ENCODE peak calls at places on chromosomes 2 and 18, in four cellular contexts. One of them, this sample, is unnamed.

GRCh38 chr2:9251154-9252001 is 44.8 kb downstream of the ASAP2 start:
- DNase-seq in NCI-H1105 treated with DMSO at 0.1 percent for 48 hours: no peak
- DNase-seq in iris pigment epithelial cell: peak
- DNase-seq in neural progenitor cell: no peak
- DNase-seq in this sample: peak

GRCh38 chr18:39462436-39462835 is 1896.8 kb upstream of the CELF4 start:
- DNase-seq in NCI-H1105 treated with DMSO at 0.1 percent for 48 hours: no peak
- DNase-seq in iris pigment epithelial cell: peak
- DNase-seq in neural progenitor cell: no peak
- DNase-seq in this sample: peak

GRCh38 chr2:82675186-82675585 is 1783.9 kb downstream of the SUCLG1 start:
- DNase-seq in NCI-H1105 treated with DMSO at 0.1 percent for 48 hours: no peak
- DNase-seq in iris pigment epithelial cell: peak
- DNase-seq in neural progenitor cell: no peak
- DNase-seq in this sample: no peak

GRCh38 chr2:171762879-171763573 is 75.8 kb downstream of the DYNC1I2 start:
- DNase-seq in NCI-H1105 treated with DMSO at 0.1 percent for 48 hours: peak
- DNase-seq in iris pigment epithelial cell: peak
- DNase-seq in neural progenitor cell: no peak
- DNase-seq in this sample: peak

GRCh38 chr2:44692821-44693220 is 248.7 kb upstream of the SIX3 start:
- DNase-seq in NCI-H1105 treated with DMSO at 0.1 percent for 48 hours: no peak
- DNase-seq in iris pigment epithelial cell: no peak
- DNase-seq in neural progenitor cell: no peak
- DNase-seq in this sample: no peak

GRCh38 chr2:150225030-150225429 is 262.4 kb downstream of the RND3 start:
- DNase-seq in NCI-H1105 treated with DMSO at 0.1 percent for 48 hours: no peak
- DNase-seq in iris pigment epithelial cell: no peak
- DNase-seq in neural progenitor cell: no peak
- DNase-seq in this sample: no peak

GRCh38 chr2:197174539-197175094 is 136.0 kb downstream of the ANKRD44 start:
- DNase-seq in NCI-H1105 treated with DMSO at 0.1 percent for 48 hours: no peak
- DNase-seq in iris pigment epithelial cell: peak
- DNase-seq in neural progenitor cell: no peak
- DNase-seq in this sample: no peak

GRCh38 chr18:72674710-72675109 is 130.6 kb upstream of the CBLN2 start:
- DNase-seq in NCI-H1105 treated with DMSO at 0.1 percent for 48 hours: no peak
- DNase-seq in iris pigment epithelial cell: no peak
- DNase-seq in neural progenitor cell: no peak
- DNase-seq in this sample: no peak

GRCh38 chr18:49030692-49031443 is 80.1 kb upstream of the SMAD7 start:
- DNase-seq in NCI-H1105 treated with DMSO at 0.1 percent for 48 hours: no peak
- DNase-seq in iris pigment epithelial cell: no peak
- DNase-seq in neural progenitor cell: no peak
- DNase-seq in this sample: peak

GRCh38 chr18:77106331-77106730 is 26.3 kb downstream of the MBP start:
- DNase-seq in NCI-H1105 treated with DMSO at 0.1 percent for 48 hours: no peak
- DNase-seq in iris pigment epithelial cell: no peak
- DNase-seq in neural progenitor cell: no peak
- DNase-seq in this sample: no peak

GRCh38 chr18:55856191-55856590 is 268.2 kb upstream of the TCF4 start:
- DNase-seq in NCI-H1105 treated with DMSO at 0.1 percent for 48 hours: no peak
- DNase-seq in iris pigment epithelial cell: peak
- DNase-seq in neural progenitor cell: no peak
- DNase-seq in this sample: peak

GRCh38 chr18:9348766-9349165 is 14.2 kb downstream of the TWSG1 start:
- DNase-seq in NCI-H1105 treated with DMSO at 0.1 percent for 48 hours: no peak
- DNase-seq in iris pigment epithelial cell: peak
- DNase-seq in neural progenitor cell: no peak
- DNase-seq in this sample: no peak

GRCh38 chr2:88657131-88657530 is 29.9 kb upstream of the EIF2AK3 start:
- DNase-seq in NCI-H1105 treated with DMSO at 0.1 percent for 48 hours: no peak
- DNase-seq in iris pigment epithelial cell: peak
- DNase-seq in neural progenitor cell: no peak
- DNase-seq in this sample: no peak

GRCh38 chr2:119864318-119864717 is 104.6 kb downstream of the PTPN4 start:
- DNase-seq in NCI-H1105 treated with DMSO at 0.1 percent for 48 hours: no peak
- DNase-seq in iris pigment epithelial cell: no peak
- DNase-seq in neural progenitor cell: no peak
- DNase-seq in this sample: no peak